ENCODE peak calls at places on chromosomes 12 and 14, in six cellular contexts. O is heart left ventricle, H is tibial artery, U is fibroblast of lung, L is thoracic aorta, Z is GM06990. G is an unnamed sample. For H3K36me3, the result is how much of the 10 kb centered on the place peaks cover.

GRCh38 chr12:84070311-84070710 is 842.3 kb downstream of the SLC6A15 start:
- DNase-seq in H (no peak), U (peak), L (no peak), Z (no peak), O (peak), G (no peak)

GRCh38 chr14:78767436-78767835 is 597.3 kb downstream of the NRXN3 start:
- DNase-seq in O (no peak), U (no peak), Z (no peak), H (no peak), L (no peak), G (no peak)

GRCh38 chr14:99968156-99968920 is 96.9 kb upstream of the EVL start:
- DNase-seq in L (no peak), O (no peak), Z (no peak), H (no peak), U (peak), G (no peak)

GRCh38 chr14:70186826-70187483 is 1.8 kb downstream of the SLC8A3 start:
- DNase-seq in U (peak), Z (peak), O (no peak), H (no peak), L (no peak), G (no peak)

GRCh38 chr14:40271480-40271879 is 839.2 kb upstream of the FBXO33 start:
- DNase-seq in H (no peak), O (no peak), Z (no peak), L (no peak), U (no peak), G (no peak)

GRCh38 chr14:67583711-67584644 is 16.1 kb downstream of the PIGH start:
- DNase-seq in L (no peak), U (peak), Z (no peak), O (no peak), H (no peak), G (no peak)

GRCh38 chr12:119780786-119781434 is 96.2 kb downstream of the CIT start:
- DNase-seq in U (peak), Z (no peak), O (no peak), L (no peak), H (no peak), G (no peak)

GRCh38 chr14:92649934-92650545 is 98.4 kb downstream of the LGMN start:
- DNase-seq in U (peak), Z (no peak), H (peak), O (peak), L (peak), G (peak)

GRCh38 chr12:2785017-2785416 is 9.8 kb upstream of the FKBP4 start:
- DNase-seq in H (no peak), L (no peak), U (no peak), Z (no peak), O (no peak), G (no peak)

GRCh38 chr12:107320031-107320928 is 226.9 kb upstream of the CRY1 start:
- DNase-seq in L (no peak), H (no peak), U (no peak), Z (peak), O (peak), G (peak)

GRCh38 chr14:45716506-45716905 is 463.5 kb upstream of the MIS18BP1 start:
- DNase-seq in H (no peak), U (no peak), Z (no peak), O (no peak), L (no peak), G (no peak)

GRCh38 chr14:67934087-67934486 is 114.5 kb downstream of the RAD51B start:
- DNase-seq in O (no peak), U (peak), L (no peak), Z (no peak), H (no peak), G (no peak)

GRCh38 chr12:47828008-47828966 is 8.6 kb upstream of the HDAC7 start:
- DNase-seq in Z (no peak), L (no peak), O (peak), U (no peak), H (no peak), G (no peak)

GRCh38 chr14:37592288-37593274 is 2.5 kb downstream of the FOXA1 start:
- DNase-seq in O (no peak), L (no peak), U (no peak), H (no peak), Z (no peak), G (no peak)

GRCh38 chr12:106865685-106866084 is 90.0 kb upstream of the TMEM263 start:
- DNase-seq in H (no peak), U (no peak), O (no peak), Z (no peak), L (no peak), G (no peak)

GRCh38 chr14:104968541-104969401 is 9.4 kb downstream of the AHNAK2 start:
- DNase-seq in U (no peak), L (no peak), O (peak), H (peak), Z (no peak), G (no peak)

GRCh38 chr12:13278249-13278787 is 81.8 kb downstream of the EMP1 start:
- DNase-seq in H (no peak), U (peak), Z (peak), L (no peak), O (peak), G (peak)

GRCh38 chr12:108338915-108339657 is at the start of gene CMKLR1:
- DNase-seq in Z (peak), O (peak), U (no peak), H (peak), L (no peak), G (no peak)

GRCh38 chr12:1911598-1912575 is 6.6 kb downstream of the CACNA2D4 start:
- DNase-seq in U (no peak), L (no peak), O (no peak), Z (no peak), H (peak), G (no peak)

GRCh38 chr12:55743967-55744931 is 1.3 kb downstream of the GDF11 start:
- DNase-seq in L (no peak), Z (no peak), O (no peak), H (no peak), U (no peak), G (no peak)

GRCh38 chr12:50733720-50734119 is 30.2 kb upstream of the ATF1 start:
- DNase-seq in Z (no peak), U (no peak), L (no peak), O (no peak), H (no peak), G (no peak)
- H3K36me3 ChIP-seq in Z (under half), U (under half), L (under half), O (half or more), H (half or more), G (half or more)

DNA sequence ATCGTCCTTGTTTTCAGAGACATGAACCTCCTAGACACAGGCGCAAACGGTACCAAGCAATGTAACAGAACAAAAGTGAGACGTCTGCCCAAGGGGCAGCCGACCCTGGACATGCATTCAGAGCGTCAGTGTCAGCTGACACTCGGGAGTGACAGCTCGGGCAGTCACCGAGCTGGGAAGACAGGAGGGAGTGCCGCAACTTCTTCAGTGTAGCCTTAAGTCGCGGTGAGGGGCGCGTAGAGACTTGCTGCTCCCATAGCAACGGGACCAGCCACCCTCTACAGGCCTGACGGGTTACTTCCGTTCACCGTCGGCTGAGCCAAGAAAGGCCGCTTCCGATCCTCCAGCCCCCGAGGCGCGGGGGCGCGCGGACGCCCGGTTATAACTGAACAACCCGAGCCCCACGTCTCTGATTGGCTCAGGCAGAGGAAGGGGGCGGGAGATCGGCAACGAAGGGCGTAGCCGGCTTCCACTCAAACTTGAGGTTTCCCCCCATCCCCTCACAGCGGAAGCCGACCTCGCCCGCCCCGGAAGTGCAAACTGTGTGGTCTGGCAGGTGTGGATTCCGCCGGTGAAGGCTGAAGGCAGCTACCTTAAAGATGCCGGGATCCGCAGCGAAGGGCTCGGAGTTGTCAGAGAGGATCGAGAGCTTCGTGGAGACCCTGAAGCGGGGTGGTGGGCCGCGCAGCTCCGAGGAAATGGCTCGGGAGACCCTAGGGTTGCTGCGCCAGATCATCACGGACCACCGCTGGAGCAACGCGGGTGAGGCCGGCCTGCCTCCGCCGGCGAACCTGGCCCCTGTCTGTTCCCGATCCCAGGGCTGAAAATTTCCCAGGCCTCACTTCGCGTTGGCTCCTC is at the start of gene EIF2B2:
- DNase-seq in U (peak), O (peak), L (peak), Z (peak), H (peak), G (peak)
- H3K4me3 ChIP-seq in U (peak), O (peak), L (peak), Z (peak), H (peak), G (peak)

DNA sequence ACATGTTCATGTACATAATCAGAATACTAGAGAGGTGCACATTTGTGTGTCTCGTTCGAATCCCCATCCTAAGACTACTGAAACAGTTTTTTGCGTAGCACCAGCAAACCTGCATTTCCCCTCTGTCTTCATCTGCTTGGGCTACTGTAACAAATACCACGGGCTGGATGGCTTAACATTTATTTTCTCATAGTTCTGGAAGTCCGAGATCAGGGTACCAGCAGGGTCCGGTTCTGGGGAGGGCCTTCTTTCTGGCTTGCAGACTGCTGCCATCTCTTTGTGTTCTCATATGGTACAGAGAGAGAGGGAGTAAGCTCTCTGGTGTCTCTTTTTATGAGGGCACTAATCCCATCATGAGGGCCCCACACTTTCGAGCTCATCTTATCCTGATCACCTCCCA is 30.6 kb downstream of the KLC1 start:
- DNase-seq in Z (no peak), H (no peak), U (no peak), L (no peak), O (no peak), G (no peak)
- H3K36me3 ChIP-seq in Z (under half), H (half or more), U (under half), L (half or more), O (half or more), G (half or more)

DNA sequence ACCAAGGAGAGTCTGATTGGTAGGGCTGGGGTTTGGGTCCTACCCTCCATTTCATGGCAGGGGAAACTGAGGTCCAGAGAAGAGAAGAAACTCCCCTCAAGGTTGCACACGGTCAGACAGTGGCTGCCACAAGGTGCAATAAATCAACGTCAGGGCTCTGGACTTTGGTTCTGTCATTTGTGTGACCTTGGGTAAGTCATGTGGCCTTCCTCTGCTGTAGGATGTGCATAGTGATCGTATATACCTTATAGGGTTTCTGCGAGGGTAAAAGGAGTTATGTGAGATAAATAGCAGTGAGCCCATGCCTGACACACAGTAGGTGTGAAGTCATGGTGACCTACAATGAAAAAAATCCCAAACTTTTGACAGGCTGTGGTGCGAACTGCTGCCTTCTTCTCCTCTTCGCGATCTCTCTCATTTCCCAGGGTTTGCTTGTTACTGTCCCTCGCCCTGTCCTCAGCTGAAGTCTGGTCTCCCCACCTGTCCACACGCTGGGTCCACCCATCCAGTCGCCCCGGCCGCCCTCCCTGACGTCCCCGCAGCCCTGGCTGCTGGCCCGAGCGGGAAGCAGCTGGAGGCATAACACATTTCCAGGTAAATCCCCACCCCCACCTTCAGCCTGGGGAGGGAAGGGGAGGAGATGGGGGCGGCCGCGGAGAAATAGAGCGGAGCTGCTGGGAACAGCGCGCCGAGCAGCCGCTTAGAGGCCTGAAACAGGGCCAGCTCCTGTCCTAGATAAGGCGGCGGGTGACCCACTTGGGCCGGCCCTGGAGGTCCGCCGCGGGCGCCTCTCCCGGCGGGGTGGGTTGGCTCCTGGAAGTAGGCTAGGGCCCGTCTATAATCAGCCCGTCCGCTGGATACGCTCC is 1.8 kb upstream of the FAM222A start:
- DNase-seq in U (no peak), L (no peak), O (peak), Z (no peak), H (no peak), G (no peak)
- H3K4me3 ChIP-seq in U (no peak), L (no peak), O (no peak), Z (no peak), H (no peak), G (no peak)

DNA sequence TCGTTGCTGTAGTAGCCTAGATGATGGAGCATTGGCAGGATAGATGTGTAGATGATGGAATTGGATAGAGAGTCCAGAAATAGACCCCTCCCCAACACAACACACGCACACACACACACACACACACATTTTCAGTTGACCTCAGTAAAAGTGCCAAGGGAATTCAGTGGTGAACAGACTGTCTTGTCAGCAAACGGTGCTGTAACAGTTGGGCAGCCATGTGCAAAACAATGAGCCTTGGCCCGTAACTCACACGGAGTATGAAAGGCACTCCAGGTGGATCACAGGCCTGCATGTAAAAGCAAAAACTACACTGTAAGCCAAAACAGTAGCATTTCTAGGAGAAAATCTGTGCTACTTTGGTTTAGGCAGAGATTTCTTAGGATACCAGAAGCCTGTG is 87.8 kb downstream of the DDX51 start:
- DNase-seq in O (no peak), L (no peak), U (no peak), H (no peak), Z (no peak), G (no peak)
- H3K36me3 ChIP-seq in O (half or more), L (under half), U (under half), H (half or more), Z (under half), G (half or more)

GRCh38 chr12:114450019-114450418 is 44.1 kb upstream of the TBX5 start:
- DNase-seq in O (no peak), H (no peak), U (no peak), L (no peak), Z (no peak), G (no peak)

GRCh38 chr12:114445401-114446323 is 39.7 kb upstream of the TBX5 start:
- DNase-seq in O (no peak), Z (no peak), L (no peak), H (no peak), U (no peak), G (no peak)

GRCh38 chr12:114448618-114448933 is 42.6 kb upstream of the TBX5 start:
- DNase-seq in Z (no peak), O (peak), U (no peak), L (no peak), H (no peak), G (peak)

GRCh38 chr12:114447274-114447716 is 41.4 kb upstream of the TBX5 start:
- DNase-seq in O (no peak), Z (no peak), U (no peak), H (no peak), L (no peak), G (peak)

DNA sequence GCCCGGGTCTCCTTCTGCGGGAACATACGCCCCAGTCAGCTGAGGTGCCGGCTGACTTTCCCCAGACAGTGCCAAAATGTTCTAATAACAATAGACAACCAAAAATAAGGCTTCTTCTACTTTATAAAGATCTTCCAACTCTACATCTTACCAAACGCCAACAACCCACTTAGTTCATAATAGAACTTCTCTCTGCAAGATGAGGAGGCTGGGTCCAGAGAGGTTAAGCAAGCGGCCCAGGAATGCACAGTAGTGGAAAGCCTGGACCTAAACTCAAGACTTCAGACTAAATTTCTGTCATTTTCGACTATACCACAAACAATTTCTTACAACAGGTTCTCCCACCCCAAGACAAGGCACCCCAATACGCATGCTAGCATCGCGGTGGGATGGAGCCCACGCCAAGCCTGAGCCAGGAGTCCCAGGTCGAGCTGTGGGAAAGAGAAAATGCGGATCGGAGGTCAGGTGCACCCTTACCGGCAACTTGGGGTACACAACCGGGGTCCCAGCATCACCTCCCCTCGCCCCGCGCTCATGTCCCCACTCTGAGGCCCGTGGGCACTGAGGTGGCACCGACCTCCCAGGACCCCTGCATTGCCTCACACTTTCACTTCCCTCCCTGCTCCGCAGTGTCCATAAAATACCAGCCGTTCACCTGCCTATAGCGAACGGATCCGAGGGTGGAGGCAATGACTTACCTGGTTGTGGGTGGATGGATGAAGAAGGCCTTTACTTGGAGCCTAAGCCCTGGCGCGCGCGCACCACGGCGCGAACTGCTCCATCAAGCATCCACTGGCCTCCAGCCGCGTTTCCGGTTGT is 42.1 kb upstream of the TBX5 start:
- DNase-seq in L (no peak), H (no peak), U (no peak), Z (no peak), O (no peak), G (no peak)
- H3K4me3 ChIP-seq in L (no peak), H (no peak), U (no peak), Z (no peak), O (no peak), G (no peak)

GRCh38 chr12:113112043-113112899 is 23.3 kb downstream of the RASAL1 start:
- DNase-seq in O (no peak), Z (no peak), L (no peak), U (no peak), H (no peak), G (no peak)
- H3K36me3 ChIP-seq in O (under half), Z (under half), L (under half), U (under half), H (under half), G (under half)

G was measured in left lung.